ENCODE peak calls at places on chromosomes 4 and X, in six cellular contexts. One of them, this sample, is unnamed.

GRCh38 chr4:89616382-89616781 is 220.6 kb downstream of the SNCA start:
- DNase-seq in A673: no peak
- DNase-seq in lower lobe of right lung: no peak
- DNase-seq in cardiac muscle cell: no peak
- DNase-seq in tibial artery: no peak
- DNase-seq in mesenchymal stem cell: no peak
- DNase-seq in this sample: no peak

GRCh38 chr4:54657556-54658313 is at the start of gene KIT:
- DNase-seq in A673: peak; percentile 67
- DNase-seq in lower lobe of right lung: peak; percentile 58
- DNase-seq in cardiac muscle cell: peak; percentile 22
- DNase-seq in tibial artery: no peak
- DNase-seq in mesenchymal stem cell: peak; percentile 38
- DNase-seq in this sample: no peak

GRCh38 chr4:131638776-131639175 is 1510.3 kb upstream of the PCDH10 start:
- DNase-seq in A673: no peak
- DNase-seq in lower lobe of right lung: no peak
- DNase-seq in cardiac muscle cell: no peak
- DNase-seq in tibial artery: no peak
- DNase-seq in mesenchymal stem cell: peak; percentile 9
- DNase-seq in this sample: no peak

GRCh38 chrX:72105436-72105835 is 26.3 kb downstream of the RTL5 start:
- DNase-seq in A673: no peak
- DNase-seq in lower lobe of right lung: no peak
- DNase-seq in cardiac muscle cell: no peak
- DNase-seq in tibial artery: no peak
- DNase-seq in mesenchymal stem cell: no peak
- DNase-seq in this sample: no peak

GRCh38 chr4:142155347-142155746 is 519.0 kb downstream of the IL15 start:
- DNase-seq in A673: no peak
- DNase-seq in lower lobe of right lung: no peak
- DNase-seq in cardiac muscle cell: no peak
- DNase-seq in tibial artery: no peak
- DNase-seq in mesenchymal stem cell: no peak
- DNase-seq in this sample: no peak

GRCh38 chrX:118864063-118864630 is 40.5 kb downstream of the ZCCHC12 start:
- DNase-seq in A673: no peak
- DNase-seq in lower lobe of right lung: no peak
- DNase-seq in cardiac muscle cell: no peak
- DNase-seq in tibial artery: no peak
- DNase-seq in mesenchymal stem cell: no peak
- DNase-seq in this sample: no peak

GRCh38 chr4:112173593-112174559 is 28.6 kb downstream of the FAM241A start:
- DNase-seq in A673: no peak
- DNase-seq in lower lobe of right lung: no peak
- DNase-seq in cardiac muscle cell: peak; percentile 34
- DNase-seq in tibial artery: no peak
- DNase-seq in mesenchymal stem cell: peak; percentile 46
- DNase-seq in this sample: no peak

GRCh38 chrX:135737361-135738071 is 24.1 kb downstream of the CT45A1 start:
- DNase-seq in A673: peak; percentile 18
- DNase-seq in lower lobe of right lung: no peak
- DNase-seq in cardiac muscle cell: peak; percentile 2
- DNase-seq in tibial artery: no peak
- DNase-seq in mesenchymal stem cell: no peak
- DNase-seq in this sample: no peak

GRCh38 chr4:105058177-105058812 is 88.4 kb upstream of the TET2 start:
- DNase-seq in A673: no peak
- DNase-seq in lower lobe of right lung: no peak
- DNase-seq in cardiac muscle cell: peak; percentile 55
- DNase-seq in tibial artery: no peak
- DNase-seq in mesenchymal stem cell: peak; percentile 6
- DNase-seq in this sample: no peak

GRCh38 chrX:70592091-70592490 is 147.5 kb downstream of the DLG3 start:
- DNase-seq in A673: peak; percentile 3
- DNase-seq in lower lobe of right lung: no peak
- DNase-seq in cardiac muscle cell: peak; percentile 64
- DNase-seq in tibial artery: no peak
- DNase-seq in mesenchymal stem cell: peak; percentile 55
- DNase-seq in this sample: peak; percentile 14

GRCh38 chrX:40720386-40720785 is 15.0 kb downstream of the MED14 start:
- DNase-seq in A673: no peak
- DNase-seq in lower lobe of right lung: no peak
- DNase-seq in cardiac muscle cell: no peak
- DNase-seq in tibial artery: no peak
- DNase-seq in mesenchymal stem cell: no peak
- DNase-seq in this sample: no peak

GRCh38 chr4:183398298-183399129 is 45.9 kb upstream of the CDKN2AIP start:
- DNase-seq in A673: peak; percentile 86
- DNase-seq in lower lobe of right lung: peak; percentile 83
- DNase-seq in cardiac muscle cell: peak; percentile 84
- DNase-seq in tibial artery: peak; percentile 58
- DNase-seq in mesenchymal stem cell: peak; percentile 73
- DNase-seq in this sample: no peak

GRCh38 chrX:24659646-24660045 is 12.5 kb upstream of the PCYT1B start:
- DNase-seq in A673: no peak
- DNase-seq in lower lobe of right lung: no peak
- DNase-seq in cardiac muscle cell: no peak
- DNase-seq in tibial artery: no peak
- DNase-seq in mesenchymal stem cell: no peak
- DNase-seq in this sample: no peak
- H3K9me3 ChIP-seq in A673: no peaks in the 10 kb centered on the region
- H3K9me3 ChIP-seq in lower lobe of right lung: no peaks in the 10 kb centered on the region
- H3K9me3 ChIP-seq in cardiac muscle cell: no peaks in the 10 kb centered on the region
- H3K9me3 ChIP-seq in tibial artery: no peaks in the 10 kb centered on the region
- H3K9me3 ChIP-seq in mesenchymal stem cell: no peaks in the 10 kb centered on the region
- H3K9me3 ChIP-seq in this sample: no peaks in the 10 kb centered on the region

DNA sequence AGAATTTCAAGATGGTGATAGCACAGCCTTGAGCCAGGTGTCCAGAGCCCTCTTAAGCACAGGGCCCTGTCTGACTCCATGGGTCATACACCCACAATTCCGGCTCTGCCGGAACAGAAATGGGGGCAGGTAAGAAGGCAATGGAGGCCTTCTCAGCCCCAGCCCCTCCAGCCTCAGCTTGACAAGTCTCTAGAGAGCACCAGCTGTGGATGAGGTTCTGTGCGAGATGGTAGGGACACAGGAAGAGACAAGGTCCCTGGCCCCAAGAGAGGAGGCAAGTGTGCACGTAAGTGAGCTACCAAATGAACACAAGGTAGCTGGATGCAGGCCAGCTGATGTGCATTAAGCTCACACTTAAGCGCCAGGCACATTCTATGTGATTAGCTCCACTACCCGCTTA is 2.4 kb upstream of the PRRG3 start:
- DNase-seq in A673: no peak
- DNase-seq in lower lobe of right lung: no peak
- DNase-seq in cardiac muscle cell: no peak
- DNase-seq in tibial artery: no peak
- DNase-seq in mesenchymal stem cell: no peak
- DNase-seq in this sample: no peak
- H3K9me3 ChIP-seq in A673: no peaks in the 10 kb centered on the region
- H3K9me3 ChIP-seq in lower lobe of right lung: no peaks in the 10 kb centered on the region
- H3K9me3 ChIP-seq in cardiac muscle cell: no peaks in the 10 kb centered on the region
- H3K9me3 ChIP-seq in tibial artery: no peaks in the 10 kb centered on the region
- H3K9me3 ChIP-seq in mesenchymal stem cell: no peaks in the 10 kb centered on the region
- H3K9me3 ChIP-seq in this sample: no peaks in the 10 kb centered on the region

DNA sequence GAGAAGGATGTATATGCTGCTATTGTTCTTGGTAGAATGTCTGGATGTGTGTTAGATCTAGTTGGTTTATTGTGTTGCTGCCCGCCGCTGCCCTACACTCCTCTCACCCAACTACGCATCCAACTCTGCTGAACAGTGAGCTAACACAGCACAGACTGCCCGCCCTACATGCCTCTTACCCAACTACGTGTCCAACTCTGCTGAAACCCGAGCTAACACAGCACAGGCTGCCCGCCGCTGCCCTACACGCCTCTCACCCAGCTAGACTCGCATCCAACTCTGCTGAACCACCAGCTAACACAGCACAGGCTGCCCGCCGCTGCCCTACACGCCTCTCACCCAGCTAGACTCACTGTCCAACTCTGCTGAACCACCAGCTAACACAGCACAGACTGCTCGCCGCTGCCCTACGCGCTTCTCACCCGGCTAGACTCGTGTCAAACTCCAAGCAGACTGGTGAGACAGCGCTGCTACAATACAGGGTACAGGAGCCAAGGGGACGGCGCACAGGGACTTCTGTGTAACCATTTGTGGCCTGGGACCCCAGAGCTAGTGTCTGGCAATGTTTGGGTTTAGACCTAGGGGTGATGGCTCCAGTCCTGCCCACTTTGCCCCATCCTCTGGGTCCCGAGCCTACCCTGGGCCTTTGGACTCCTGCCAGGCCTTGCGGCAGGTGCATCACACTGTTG is 11.6 kb upstream of the CTBP1 start:
- DNase-seq in A673: no peak
- DNase-seq in lower lobe of right lung: no peak
- DNase-seq in cardiac muscle cell: no peak
- DNase-seq in tibial artery: no peak
- DNase-seq in mesenchymal stem cell: no peak
- DNase-seq in this sample: no peak
- H3K9me3 ChIP-seq in A673: peaks cover 6% of the 10 kb centered on the region
- H3K9me3 ChIP-seq in lower lobe of right lung: no peaks in the 10 kb centered on the region
- H3K9me3 ChIP-seq in cardiac muscle cell: no peaks in the 10 kb centered on the region
- H3K9me3 ChIP-seq in tibial artery: peaks cover 8% of the 10 kb centered on the region
- H3K9me3 ChIP-seq in mesenchymal stem cell: peaks cover 28% of the 10 kb centered on the region
- H3K9me3 ChIP-seq in this sample: peaks cover 4% of the 10 kb centered on the region

GRCh38 chrX:151743651-151744470 is 9.3 kb downstream of the CNGA2 start:
- DNase-seq in A673: no peak
- DNase-seq in lower lobe of right lung: no peak
- DNase-seq in cardiac muscle cell: no peak
- DNase-seq in tibial artery: no peak
- DNase-seq in mesenchymal stem cell: no peak
- DNase-seq in this sample: no peak
- H3K9me3 ChIP-seq in A673: no peaks in the 10 kb centered on the region
- H3K9me3 ChIP-seq in lower lobe of right lung: no peaks in the 10 kb centered on the region
- H3K9me3 ChIP-seq in cardiac muscle cell: no peaks in the 10 kb centered on the region
- H3K9me3 ChIP-seq in tibial artery: no peaks in the 10 kb centered on the region
- H3K9me3 ChIP-seq in mesenchymal stem cell: peaks cover 19% of the 10 kb centered on the region
- H3K9me3 ChIP-seq in this sample: no peaks in the 10 kb centered on the region